ENCODE peak calls at places on chromosomes 2 and 18, in eight cellular contexts. One of them, this sample, is unnamed. For H3K9me3, the result is how much of the 10 kb centered on the place peaks cover.

GRCh38 chr2:50347355-50348044 is 684.4 kb downstream of the NRXN1 start:
- DNase-seq in HepG2: no peak
- DNase-seq in IMR-90: no peak
- DNase-seq in tibial nerve: no peak
- DNase-seq in HCT116: no peak
- DNase-seq in pancreas: no peak
- DNase-seq in mucosa of descending colon: no peak
- DNase-seq in A549: no peak
- DNase-seq in this sample: no peak

GRCh38 chr2:241768850-241769249 is 7.8 kb upstream of the GAL3ST2 start:
- DNase-seq in HepG2: no peak
- DNase-seq in IMR-90: no peak
- DNase-seq in tibial nerve: no peak
- DNase-seq in HCT116: no peak
- DNase-seq in pancreas: no peak
- DNase-seq in mucosa of descending colon: peak
- DNase-seq in A549: no peak
- DNase-seq in this sample: no peak

GRCh38 chr18:62106271-62106670 is 80.6 kb downstream of the PIGN start:
- DNase-seq in HepG2: no peak
- DNase-seq in IMR-90: peak
- DNase-seq in tibial nerve: no peak
- DNase-seq in HCT116: no peak
- DNase-seq in pancreas: no peak
- DNase-seq in mucosa of descending colon: no peak
- DNase-seq in A549: no peak
- DNase-seq in this sample: no peak

GRCh38 chr18:70047931-70048603 is 100.4 kb upstream of the CD226 start:
- DNase-seq in HepG2: no peak
- DNase-seq in IMR-90: peak
- DNase-seq in tibial nerve: no peak
- DNase-seq in HCT116: no peak
- DNase-seq in pancreas: no peak
- DNase-seq in mucosa of descending colon: no peak
- DNase-seq in A549: no peak
- DNase-seq in this sample: no peak

GRCh38 chr18:5238371-5238758 is 41.3 kb upstream of the AKAIN1 start:
- DNase-seq in HepG2: peak
- DNase-seq in IMR-90: peak
- DNase-seq in tibial nerve: no peak
- DNase-seq in HCT116: no peak
- DNase-seq in pancreas: peak
- DNase-seq in mucosa of descending colon: peak
- DNase-seq in A549: peak
- DNase-seq in this sample: peak

GRCh38 chr2:26196683-26197418 is 24.0 kb downstream of the GAREM2 start:
- DNase-seq in HepG2: no peak
- DNase-seq in IMR-90: no peak
- DNase-seq in tibial nerve: no peak
- DNase-seq in HCT116: no peak
- DNase-seq in pancreas: no peak
- DNase-seq in mucosa of descending colon: no peak
- DNase-seq in A549: no peak
- DNase-seq in this sample: no peak

GRCh38 chr2:125330133-125330532 is 1305.0 kb downstream of the CNTNAP5 start:
- DNase-seq in HepG2: no peak
- DNase-seq in IMR-90: no peak
- DNase-seq in tibial nerve: no peak
- DNase-seq in HCT116: no peak
- DNase-seq in pancreas: no peak
- DNase-seq in mucosa of descending colon: no peak
- DNase-seq in A549: no peak
- DNase-seq in this sample: no peak

GRCh38 chr2:239369631-239370161 is 31.1 kb downstream of the HDAC4 start:
- DNase-seq in HepG2: no peak
- DNase-seq in IMR-90: no peak
- DNase-seq in tibial nerve: peak
- DNase-seq in HCT116: no peak
- DNase-seq in pancreas: no peak
- DNase-seq in mucosa of descending colon: peak
- DNase-seq in A549: no peak
- DNase-seq in this sample: peak

GRCh38 chr2:195820373-195820772 is 163.3 kb downstream of the SLC39A10 start:
- DNase-seq in HepG2: no peak
- DNase-seq in IMR-90: peak
- DNase-seq in tibial nerve: no peak
- DNase-seq in HCT116: peak
- DNase-seq in pancreas: no peak
- DNase-seq in mucosa of descending colon: no peak
- DNase-seq in A549: no peak
- DNase-seq in this sample: no peak

GRCh38 chr2:240557808-240558207 is at the start of gene ANKMY1:
- DNase-seq in HepG2: no peak
- DNase-seq in IMR-90: peak
- DNase-seq in tibial nerve: no peak
- DNase-seq in HCT116: no peak
- DNase-seq in pancreas: peak
- DNase-seq in mucosa of descending colon: peak
- DNase-seq in A549: no peak
- DNase-seq in this sample: peak

GRCh38 chr2:198930170-198930569 is 527.6 kb downstream of the SATB2 start:
- DNase-seq in HepG2: no peak
- DNase-seq in IMR-90: no peak
- DNase-seq in tibial nerve: no peak
- DNase-seq in HCT116: no peak
- DNase-seq in pancreas: no peak
- DNase-seq in mucosa of descending colon: no peak
- DNase-seq in A549: peak
- DNase-seq in this sample: no peak

GRCh38 chr2:95275601-95276243 is 1.5 kb downstream of the PROM2 start:
- DNase-seq in HepG2: no peak
- DNase-seq in IMR-90: no peak
- DNase-seq in tibial nerve: no peak
- DNase-seq in HCT116: no peak
- DNase-seq in pancreas: peak
- DNase-seq in mucosa of descending colon: peak
- DNase-seq in A549: no peak
- DNase-seq in this sample: peak

GRCh38 chr2:123502926-123503325 is 522.2 kb upstream of the CNTNAP5 start:
- DNase-seq in HepG2: no peak
- DNase-seq in IMR-90: no peak
- DNase-seq in tibial nerve: no peak
- DNase-seq in HCT116: no peak
- DNase-seq in pancreas: no peak
- DNase-seq in mucosa of descending colon: no peak
- DNase-seq in A549: no peak
- DNase-seq in this sample: no peak

GRCh38 chr18:76709659-76710645 is 112.4 kb upstream of the ZNF236 start:
- DNase-seq in HepG2: peak
- DNase-seq in IMR-90: peak
- DNase-seq in tibial nerve: peak
- DNase-seq in HCT116: peak
- DNase-seq in pancreas: peak
- DNase-seq in mucosa of descending colon: peak
- DNase-seq in A549: peak
- DNase-seq in this sample: peak

GRCh38 chr18:48800479-48800876 is 150.3 kb downstream of the SMAD7 start:
- DNase-seq in HepG2: no peak
- DNase-seq in IMR-90: no peak
- DNase-seq in tibial nerve: no peak
- DNase-seq in HCT116: no peak
- DNase-seq in pancreas: peak
- DNase-seq in mucosa of descending colon: no peak
- DNase-seq in A549: no peak
- DNase-seq in this sample: peak

GRCh38 chr18:23967321-23968089 is 47.0 kb upstream of the TTC39C start:
- DNase-seq in HepG2: no peak
- DNase-seq in IMR-90: no peak
- DNase-seq in tibial nerve: no peak
- DNase-seq in HCT116: no peak
- DNase-seq in pancreas: no peak
- DNase-seq in mucosa of descending colon: peak
- DNase-seq in A549: no peak
- DNase-seq in this sample: no peak

GRCh38 chr18:14930576-14930975 is 182.6 kb downstream of the ANKRD30B start:
- DNase-seq in HepG2: no peak
- DNase-seq in IMR-90: no peak
- DNase-seq in tibial nerve: no peak
- DNase-seq in HCT116: no peak
- DNase-seq in pancreas: no peak
- DNase-seq in mucosa of descending colon: no peak
- DNase-seq in A549: no peak
- DNase-seq in this sample: no peak

GRCh38 chr18:14927701-14928100 is 179.7 kb downstream of the ANKRD30B start:
- DNase-seq in HepG2: no peak
- DNase-seq in IMR-90: no peak
- DNase-seq in tibial nerve: no peak
- DNase-seq in HCT116: no peak
- DNase-seq in pancreas: no peak
- DNase-seq in mucosa of descending colon: no peak
- DNase-seq in A549: no peak
- DNase-seq in this sample: no peak

GRCh38 chr18:14930076-14930475 is 182.1 kb downstream of the ANKRD30B start:
- DNase-seq in HepG2: no peak
- DNase-seq in IMR-90: no peak
- DNase-seq in tibial nerve: no peak
- DNase-seq in HCT116: no peak
- DNase-seq in pancreas: no peak
- DNase-seq in mucosa of descending colon: no peak
- DNase-seq in A549: no peak
- DNase-seq in this sample: no peak

GRCh38 chr18:14925281-14925709 is 177.3 kb downstream of the ANKRD30B start:
- DNase-seq in HepG2: no peak
- DNase-seq in IMR-90: no peak
- DNase-seq in tibial nerve: no peak
- DNase-seq in HCT116: no peak
- DNase-seq in pancreas: no peak
- DNase-seq in mucosa of descending colon: no peak
- DNase-seq in A549: no peak
- DNase-seq in this sample: no peak

DNA sequence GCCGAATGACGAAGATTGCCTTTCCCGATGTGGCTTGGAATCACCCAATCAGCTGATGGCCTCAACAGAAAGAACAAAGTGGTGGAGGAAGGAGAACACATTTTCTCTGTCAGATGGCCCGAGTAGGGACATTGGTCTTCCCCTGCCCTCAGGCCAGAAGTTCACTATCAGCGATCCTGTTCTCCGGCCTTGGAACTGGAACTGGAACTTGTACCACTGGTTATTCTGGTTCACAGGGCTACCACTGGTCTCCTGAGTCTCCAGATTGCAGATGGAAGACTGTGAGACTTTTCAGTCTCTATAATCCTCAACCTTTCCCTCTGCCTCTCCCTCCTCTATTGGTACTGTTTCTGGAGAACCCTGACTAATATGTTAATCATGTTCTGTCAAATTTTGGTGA is 180.4 kb downstream of the ANKRD30B start:
- DNase-seq in HepG2: no peak
- DNase-seq in IMR-90: no peak
- DNase-seq in tibial nerve: no peak
- DNase-seq in HCT116: no peak
- DNase-seq in pancreas: no peak
- DNase-seq in mucosa of descending colon: no peak
- DNase-seq in A549: no peak
- DNase-seq in this sample: no peak
- H3K9me3 ChIP-seq in HepG2: under half
- H3K9me3 ChIP-seq in IMR-90: under half
- H3K9me3 ChIP-seq in tibial nerve: under half
- H3K9me3 ChIP-seq in HCT116: under half
- H3K9me3 ChIP-seq in pancreas: under half
- H3K9me3 ChIP-seq in mucosa of descending colon: under half
- H3K9me3 ChIP-seq in A549: under half
- H3K9me3 ChIP-seq in this sample: under half

GRCh38 chr18:35267161-35267651 is 22.8 kb downstream of the ZSCAN30 start:
- DNase-seq in HepG2: no peak
- DNase-seq in IMR-90: no peak
- DNase-seq in tibial nerve: peak
- DNase-seq in HCT116: no peak
- DNase-seq in pancreas: peak
- DNase-seq in mucosa of descending colon: peak
- DNase-seq in A549: no peak
- DNase-seq in this sample: peak
- H3K9me3 ChIP-seq in HepG2: under half
- H3K9me3 ChIP-seq in IMR-90: under half
- H3K9me3 ChIP-seq in tibial nerve: under half
- H3K9me3 ChIP-seq in HCT116: under half
- H3K9me3 ChIP-seq in pancreas: under half
- H3K9me3 ChIP-seq in mucosa of descending colon: under half
- H3K9me3 ChIP-seq in A549: under half
- H3K9me3 ChIP-seq in this sample: under half

DNA sequence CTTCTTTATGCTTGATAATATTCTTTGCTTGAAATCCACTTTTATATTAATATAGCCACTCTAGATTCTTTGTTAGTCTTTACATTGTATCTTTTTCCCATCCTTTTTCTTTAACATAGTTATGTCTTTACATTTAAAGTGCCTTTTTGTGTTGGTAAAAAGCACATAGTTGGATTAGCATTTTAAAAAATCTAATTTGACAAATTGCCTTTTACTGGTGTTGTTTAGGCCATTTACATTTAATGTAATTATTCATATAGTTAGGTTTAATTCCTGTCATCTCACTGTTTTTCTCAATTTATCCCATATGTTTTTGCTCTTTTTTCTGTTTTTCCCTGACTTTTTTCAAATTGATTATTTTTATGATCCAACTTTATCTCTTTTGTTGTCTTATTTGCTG is 93.2 kb downstream of the BCL2L11 start:
- DNase-seq in HepG2: no peak
- DNase-seq in IMR-90: no peak
- DNase-seq in tibial nerve: no peak
- DNase-seq in HCT116: no peak
- DNase-seq in pancreas: no peak
- DNase-seq in mucosa of descending colon: no peak
- DNase-seq in A549: no peak
- DNase-seq in this sample: no peak
- H3K9me3 ChIP-seq in HepG2: under half
- H3K9me3 ChIP-seq in IMR-90: under half
- H3K9me3 ChIP-seq in tibial nerve: under half
- H3K9me3 ChIP-seq in HCT116: under half
- H3K9me3 ChIP-seq in pancreas: under half
- H3K9me3 ChIP-seq in mucosa of descending colon: under half
- H3K9me3 ChIP-seq in A549: under half
- H3K9me3 ChIP-seq in this sample: under half

GRCh38 chr18:6251084-6251483 is 163.6 kb downstream of the L3MBTL4 start:
- DNase-seq in HepG2: no peak
- DNase-seq in IMR-90: no peak
- DNase-seq in tibial nerve: no peak
- DNase-seq in HCT116: no peak
- DNase-seq in pancreas: no peak
- DNase-seq in mucosa of descending colon: no peak
- DNase-seq in A549: no peak
- DNase-seq in this sample: no peak
- H3K9me3 ChIP-seq in HepG2: under half
- H3K9me3 ChIP-seq in IMR-90: under half
- H3K9me3 ChIP-seq in tibial nerve: under half
- H3K9me3 ChIP-seq in HCT116: under half
- H3K9me3 ChIP-seq in pancreas: under half
- H3K9me3 ChIP-seq in mucosa of descending colon: under half
- H3K9me3 ChIP-seq in A549: under half
- H3K9me3 ChIP-seq in this sample: under half

GRCh38 chr18:8910843-8911242 is 191.7 kb upstream of the NDUFV2 start:
- DNase-seq in HepG2: no peak
- DNase-seq in IMR-90: no peak
- DNase-seq in tibial nerve: no peak
- DNase-seq in HCT116: no peak
- DNase-seq in pancreas: no peak
- DNase-seq in mucosa of descending colon: no peak
- DNase-seq in A549: no peak
- DNase-seq in this sample: no peak
- H3K9me3 ChIP-seq in HepG2: under half
- H3K9me3 ChIP-seq in IMR-90: under half
- H3K9me3 ChIP-seq in tibial nerve: under half
- H3K9me3 ChIP-seq in HCT116: under half
- H3K9me3 ChIP-seq in pancreas: under half
- H3K9me3 ChIP-seq in mucosa of descending colon: under half
- H3K9me3 ChIP-seq in A549: under half
- H3K9me3 ChIP-seq in this sample: under half

This sample was measured in lower lobe of right lung.